ENCODE peak calls at places on chromosome 2, in eight cellular contexts. H, T, N, R, B, Y, E and P are unnamed samples.

GRCh38 chr2:232339121-232340081 is 39.1 kb upstream of the ALPP start:
- DNase-seq in H (no peak), T (no peak), N (no peak), R (peak), B (peak), Y (peak), E (no peak), P (no peak)

GRCh38 chr2:43218550-43219382 is 7.6 kb downstream of the ZFP36L2 start:
- DNase-seq in H (peak), T (peak), N (peak), R (peak), B (no peak), Y (no peak), E (peak), P (peak)

GRCh38 chr2:84906900-84907714 is 1.7 kb downstream of the TMSB10 start:
- DNase-seq in H (peak), T (no peak), N (peak), R (peak), B (no peak), Y (no peak), E (peak), P (peak)

GRCh38 chr2:69617744-69618143 is 25.8 kb downstream of the AAK1 start:
- DNase-seq in H (no peak), T (no peak), N (no peak), R (no peak), B (no peak), Y (no peak), E (no peak), P (no peak)

GRCh38 chr2:142426064-142426463 is 295.2 kb upstream of the LRP1B start:
- DNase-seq in H (no peak), T (no peak), N (no peak), R (no peak), B (no peak), Y (no peak), E (no peak), P (no peak)

GRCh38 chr2:104658149-104658839 is 195.6 kb upstream of the POU3F3 start:
- DNase-seq in H (peak), T (no peak), N (no peak), R (peak), B (no peak), Y (peak), E (no peak), P (peak)

GRCh38 chr2:241314181-241314932 is 1.1 kb downstream of the HDLBP start:
- DNase-seq in H (peak), T (no peak), N (peak), R (no peak), B (no peak), Y (no peak), E (no peak), P (no peak)

GRCh38 chr2:16475581-16475980 is 190.1 kb downstream of the CYRIA start:
- DNase-seq in H (no peak), T (no peak), N (no peak), R (no peak), B (no peak), Y (no peak), E (no peak), P (no peak)

GRCh38 chr2:48127612-48128191 is 221.4 kb upstream of the FBXO11 start:
- DNase-seq in H (no peak), T (no peak), N (no peak), R (no peak), B (no peak), Y (no peak), E (no peak), P (no peak)

GRCh38 chr2:239944706-239945551 is 80.2 kb downstream of the NDUFA10 start:
- DNase-seq in H (peak), T (peak), N (peak), R (peak), B (peak), Y (peak), E (peak), P (no peak)

GRCh38 chr2:113198790-113199612 is 25.2 kb downstream of the PSD4 start:
- DNase-seq in H (peak), T (peak), N (peak), R (peak), B (peak), Y (peak), E (peak), P (peak)

GRCh38 chr2:88059979-88060906 is 4.7 kb upstream of the KRCC1 start:
- DNase-seq in H (peak), T (peak), N (peak), R (no peak), B (no peak), Y (no peak), E (no peak), P (peak)

GRCh38 chr2:160194351-160194750 is 5.7 kb downstream of the ITGB6 start:
- DNase-seq in H (no peak), T (no peak), N (no peak), R (no peak), B (no peak), Y (no peak), E (no peak), P (no peak)

GRCh38 chr2:110802213-110802932 is 70.0 kb downstream of the ACOXL start:
- DNase-seq in H (no peak), T (no peak), N (no peak), R (no peak), B (no peak), Y (no peak), E (no peak), P (no peak)

GRCh38 chr2:43623052-43623451 is 14.0 kb upstream of the PLEKHH2 start:
- DNase-seq in H (peak), T (peak), N (peak), R (no peak), B (no peak), Y (no peak), E (no peak), P (peak)

GRCh38 chr2:88127888-88128653 is at the start of gene FABP1:
- DNase-seq in H (no peak), T (no peak), N (no peak), R (no peak), B (no peak), Y (no peak), E (no peak), P (no peak)

GRCh38 chr2:217798743-217799552 is 203.8 kb downstream of the TNS1 start:
- DNase-seq in H (no peak), T (no peak), N (no peak), R (peak), B (no peak), Y (no peak), E (no peak), P (no peak)

DNA sequence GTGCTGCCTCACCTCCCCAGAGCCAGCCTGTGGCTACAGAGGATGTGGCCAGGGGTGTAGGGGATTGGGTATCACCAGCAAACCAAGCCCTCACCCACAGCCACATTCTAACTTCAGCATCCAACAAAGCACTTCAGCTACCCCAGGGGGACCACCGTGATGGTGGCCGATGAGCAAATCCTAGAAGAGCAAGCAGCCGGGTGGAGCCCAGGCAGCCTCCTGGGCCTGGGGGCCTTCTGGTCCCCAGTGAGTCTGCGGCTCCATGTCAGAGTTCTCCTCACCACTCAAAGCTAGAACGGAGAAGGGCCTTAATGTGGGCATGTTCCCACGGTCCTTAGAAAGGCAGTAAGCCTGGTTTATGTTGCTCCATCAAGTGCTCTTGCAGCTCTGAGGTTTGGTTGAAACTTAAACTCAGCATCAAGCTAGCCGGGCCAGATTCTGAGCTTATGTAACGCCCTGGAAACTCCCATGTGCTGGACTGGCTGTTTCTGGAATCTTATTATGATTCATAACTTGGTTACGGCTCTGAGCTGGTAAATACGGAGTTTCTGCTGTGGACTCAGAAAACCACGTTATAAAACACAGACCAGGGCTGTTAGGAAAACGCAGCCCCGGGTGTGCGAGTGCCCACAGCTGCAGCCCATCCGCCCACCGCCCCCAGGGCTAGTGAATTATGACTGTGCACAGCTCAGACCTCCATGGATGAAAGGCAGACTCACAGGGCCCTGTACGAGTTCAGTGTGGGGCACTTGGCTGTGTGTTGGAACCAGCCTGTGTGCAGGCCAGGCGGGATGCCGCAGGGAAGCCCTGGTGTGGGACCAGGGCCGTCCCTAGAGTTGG is 99.8 kb downstream of the SEPTIN10 start:
- DNase-seq in H (peak), T (no peak), N (peak), R (no peak), B (no peak), Y (peak), E (no peak), P (no peak)
- H3K27ac ChIP-seq in H (no peak), T (peak), N (peak), R (peak), B (no peak), Y (peak), E (no peak), P (no peak)

DNA sequence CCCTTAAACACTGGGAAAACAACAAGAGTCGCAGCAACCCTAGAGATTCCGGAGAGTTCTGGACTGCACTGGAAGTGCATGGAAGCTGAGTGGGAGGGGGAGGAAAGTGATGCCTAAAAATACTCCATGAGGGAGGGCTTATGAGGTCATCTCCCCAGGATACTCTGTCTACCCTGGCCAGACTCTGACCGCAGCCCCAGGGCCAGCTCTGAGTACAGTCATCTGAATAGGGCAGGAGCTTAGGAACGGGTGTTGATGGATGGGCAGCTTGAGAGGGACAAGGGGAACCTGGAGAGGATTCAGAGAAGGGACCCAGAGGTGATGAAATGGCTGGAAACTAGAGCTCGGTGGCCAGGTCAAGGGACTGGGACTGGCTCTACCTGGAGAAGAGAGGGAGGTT is 79.3 kb upstream of the IGFBP5 start:
- DNase-seq in H (peak), T (no peak), N (peak), R (peak), B (no peak), Y (no peak), E (no peak), P (no peak)
- H3K27ac ChIP-seq in H (peak), T (no peak), N (peak), R (peak), B (peak), Y (no peak), E (no peak), P (peak)

DNA sequence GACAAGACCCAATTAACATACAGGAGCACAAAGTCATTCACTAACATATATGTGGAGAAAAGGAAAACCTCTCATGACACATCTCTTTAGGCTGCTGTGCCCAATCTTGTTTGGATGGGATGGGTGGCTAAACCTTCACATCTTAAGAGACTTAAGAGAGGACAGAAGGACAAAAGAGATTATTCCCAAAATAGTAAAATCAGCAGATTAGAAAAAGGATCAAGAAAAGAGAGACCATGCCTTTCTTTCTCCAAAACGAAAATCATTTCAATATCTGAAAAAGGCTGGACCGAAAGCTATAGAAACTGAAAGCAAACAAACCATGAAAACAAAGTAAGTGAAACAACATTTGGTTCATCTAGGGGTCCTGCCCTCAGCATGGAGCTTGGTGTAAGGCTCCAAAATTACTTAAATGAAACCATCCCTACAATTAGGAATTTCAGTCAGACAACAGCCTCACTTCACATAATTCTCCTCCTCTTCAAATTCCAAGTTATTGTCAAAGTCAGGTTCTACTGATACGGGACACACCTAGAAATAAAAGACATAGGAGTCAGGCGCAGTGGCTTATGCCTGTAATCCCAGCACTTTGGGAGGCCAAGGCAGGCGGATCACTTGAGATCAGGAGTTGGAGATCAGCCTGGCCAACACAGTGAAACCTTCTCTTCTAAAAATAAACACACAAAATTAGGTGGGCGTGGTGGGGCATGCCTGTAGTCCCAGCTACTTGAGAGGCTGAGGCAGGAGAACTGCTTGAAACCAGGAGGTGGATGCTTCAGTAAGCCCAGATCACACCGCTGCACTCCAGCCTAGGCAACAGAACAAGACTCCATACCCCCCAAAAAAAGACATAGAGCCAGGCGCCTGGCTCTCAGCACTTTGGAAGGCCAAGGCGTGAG is 5.2 kb downstream of the STARD7 start:
- DNase-seq in H (no peak), T (no peak), N (no peak), R (no peak), B (no peak), Y (no peak), E (no peak), P (peak)
- H3K27ac ChIP-seq in H (no peak), T (no peak), N (peak), R (peak), B (peak), Y (peak), E (no peak), P (peak)

DNA sequence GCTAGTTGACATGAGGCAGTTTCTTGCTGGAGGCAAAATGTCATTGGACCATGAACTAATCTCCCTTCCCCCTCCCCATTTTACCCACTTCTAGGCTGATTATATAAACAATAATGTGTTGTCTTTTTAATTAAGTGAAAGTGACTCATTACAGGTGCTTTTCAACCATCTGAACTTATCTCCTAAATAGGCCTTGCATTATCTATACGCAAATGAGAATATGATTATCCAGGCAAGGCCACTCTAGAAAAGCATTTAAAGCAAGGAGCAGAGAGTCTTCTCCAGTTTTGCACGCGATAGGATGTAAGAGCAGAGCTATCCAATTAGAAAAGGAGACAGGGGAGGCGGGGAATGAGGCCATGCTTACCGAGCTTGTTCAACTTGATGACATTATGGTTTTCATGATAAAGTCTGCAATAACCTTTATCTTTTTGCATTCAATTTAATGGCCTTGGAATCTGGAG is 286.1 kb upstream of the SIX3 start:
- DNase-seq in H (no peak), T (no peak), N (no peak), R (no peak), B (no peak), Y (no peak), E (no peak), P (no peak)
- H3K27ac ChIP-seq in H (no peak), T (no peak), N (no peak), R (no peak), B (no peak), Y (no peak), E (no peak), P (no peak)

GRCh38 chr2:128369126-128369555 is 50.5 kb upstream of the HS6ST1 start:
- DNase-seq in H (no peak), T (no peak), N (peak), R (peak), B (no peak), Y (no peak), E (no peak), P (no peak)

GRCh38 chr2:128370468-128371247 is 52.0 kb upstream of the HS6ST1 start:
- DNase-seq in H (no peak), T (no peak), N (no peak), R (peak), B (no peak), Y (peak), E (no peak), P (no peak)

GRCh38 chr2:128368437-128369125 is 49.9 kb upstream of the HS6ST1 start:
- DNase-seq in H (no peak), T (peak), N (no peak), R (peak), B (no peak), Y (no peak), E (no peak), P (no peak)

GRCh38 chr2:128371248-128371630 is 52.6 kb upstream of the HS6ST1 start:
- DNase-seq in H (no peak), T (no peak), N (no peak), R (peak), B (no peak), Y (no peak), E (no peak), P (no peak)

GRCh38 chr2:128369626-128370467 is 51.2 kb upstream of the HS6ST1 start:
- DNase-seq in H (no peak), T (no peak), N (no peak), R (peak), B (no peak), Y (peak), E (no peak), P (no peak)
- H3K27ac ChIP-seq in H (no peak), T (no peak), N (no peak), R (no peak), B (peak), Y (no peak), E (no peak), P (no peak)